ENCODE peak calls at places on chromosomes 5 and 9, in six cellular contexts. One of them, this sample, is unnamed.
A peak's percentile ranks its signal among the peaks of the same experiment; 100 is the strongest.

GRCh38 chr5:37015795-37016666 is 139.5 kb downstream of the NIPBL start:
- DNase-seq in pancreas: no peak
- DNase-seq in GM04504: no peak
- DNase-seq in neuronal stem cell: no peak
- DNase-seq in NCI-H1105 treated with DMSO at 0.1 percent for 48 hours: no peak
- DNase-seq in CD8-positive, alpha-beta T cell: no peak
- DNase-seq in this sample: peak; percentile 26

GRCh38 chr5:157917909-157918809 is 59.2 kb upstream of the CLINT1 start:
- DNase-seq in pancreas: peak; percentile 61
- DNase-seq in GM04504: peak; percentile 72
- DNase-seq in neuronal stem cell: no peak
- DNase-seq in NCI-H1105 treated with DMSO at 0.1 percent for 48 hours: no peak
- DNase-seq in CD8-positive, alpha-beta T cell: peak; percentile 48
- DNase-seq in this sample: peak; percentile 80

GRCh38 chr5:45113726-45114125 is 305.0 kb downstream of the MRPS30 start:
- DNase-seq in pancreas: no peak
- DNase-seq in GM04504: no peak
- DNase-seq in neuronal stem cell: no peak
- DNase-seq in NCI-H1105 treated with DMSO at 0.1 percent for 48 hours: no peak
- DNase-seq in CD8-positive, alpha-beta T cell: no peak
- DNase-seq in this sample: no peak

GRCh38 chr5:136202800-136203199 is 9.8 kb upstream of the SMIM32 start:
- DNase-seq in pancreas: no peak
- DNase-seq in GM04504: no peak
- DNase-seq in neuronal stem cell: peak; percentile 42
- DNase-seq in NCI-H1105 treated with DMSO at 0.1 percent for 48 hours: no peak
- DNase-seq in CD8-positive, alpha-beta T cell: no peak
- DNase-seq in this sample: no peak

GRCh38 chr5:173826921-173827350 is 61.2 kb upstream of the CPEB4 start:
- DNase-seq in pancreas: no peak
- DNase-seq in GM04504: no peak
- DNase-seq in neuronal stem cell: no peak
- DNase-seq in NCI-H1105 treated with DMSO at 0.1 percent for 48 hours: no peak
- DNase-seq in CD8-positive, alpha-beta T cell: no peak
- DNase-seq in this sample: no peak

GRCh38 chr9:129550199-129550839 is 70.6 kb downstream of the C9orf50 start:
- DNase-seq in pancreas: peak; percentile 80
- DNase-seq in GM04504: no peak
- DNase-seq in neuronal stem cell: no peak
- DNase-seq in NCI-H1105 treated with DMSO at 0.1 percent for 48 hours: peak; percentile 33
- DNase-seq in CD8-positive, alpha-beta T cell: peak; percentile 42
- DNase-seq in this sample: peak; percentile 40

GRCh38 chr9:11141357-11141756 is 528.6 kb upstream of the PTPRD start:
- DNase-seq in pancreas: no peak
- DNase-seq in GM04504: no peak
- DNase-seq in neuronal stem cell: no peak
- DNase-seq in NCI-H1105 treated with DMSO at 0.1 percent for 48 hours: no peak
- DNase-seq in CD8-positive, alpha-beta T cell: no peak
- DNase-seq in this sample: no peak

GRCh38 chr5:124980174-124980941 is 233.9 kb upstream of the ZNF608 start:
- DNase-seq in pancreas: no peak
- DNase-seq in GM04504: no peak
- DNase-seq in neuronal stem cell: peak; percentile 59
- DNase-seq in NCI-H1105 treated with DMSO at 0.1 percent for 48 hours: peak; percentile 55
- DNase-seq in CD8-positive, alpha-beta T cell: no peak
- DNase-seq in this sample: no peak

GRCh38 chr5:123875444-123876264 is 363.7 kb downstream of the CSNK1G3 start:
- DNase-seq in pancreas: peak; percentile 18
- DNase-seq in GM04504: no peak
- DNase-seq in neuronal stem cell: peak; percentile 50
- DNase-seq in NCI-H1105 treated with DMSO at 0.1 percent for 48 hours: no peak
- DNase-seq in CD8-positive, alpha-beta T cell: no peak
- DNase-seq in this sample: no peak

GRCh38 chr5:8912106-8912505 is 633.8 kb downstream of the SEMA5A start:
- DNase-seq in pancreas: no peak
- DNase-seq in GM04504: no peak
- DNase-seq in neuronal stem cell: no peak
- DNase-seq in NCI-H1105 treated with DMSO at 0.1 percent for 48 hours: no peak
- DNase-seq in CD8-positive, alpha-beta T cell: no peak
- DNase-seq in this sample: peak; percentile 55

GRCh38 chr5:38718874-38719391 is 126.9 kb upstream of the OSMR start:
- DNase-seq in pancreas: no peak
- DNase-seq in GM04504: peak; percentile 48
- DNase-seq in neuronal stem cell: no peak
- DNase-seq in NCI-H1105 treated with DMSO at 0.1 percent for 48 hours: no peak
- DNase-seq in CD8-positive, alpha-beta T cell: no peak
- DNase-seq in this sample: peak; percentile 4

GRCh38 chr9:136006169-136006568 is 45.0 kb upstream of the UBAC1 start:
- DNase-seq in pancreas: no peak
- DNase-seq in GM04504: no peak
- DNase-seq in neuronal stem cell: no peak
- DNase-seq in NCI-H1105 treated with DMSO at 0.1 percent for 48 hours: no peak
- DNase-seq in CD8-positive, alpha-beta T cell: no peak
- DNase-seq in this sample: no peak

GRCh38 chr9:83622433-83622813 is 520 bp upstream of the IDNK start:
- DNase-seq in pancreas: no peak
- DNase-seq in GM04504: no peak
- DNase-seq in neuronal stem cell: no peak
- DNase-seq in NCI-H1105 treated with DMSO at 0.1 percent for 48 hours: no peak
- DNase-seq in CD8-positive, alpha-beta T cell: no peak
- DNase-seq in this sample: no peak

GRCh38 chr5:126961702-126962101 is 68.7 kb downstream of the MARCHF3 start:
- DNase-seq in pancreas: no peak
- DNase-seq in GM04504: peak; percentile 40
- DNase-seq in neuronal stem cell: no peak
- DNase-seq in NCI-H1105 treated with DMSO at 0.1 percent for 48 hours: peak; percentile 71
- DNase-seq in CD8-positive, alpha-beta T cell: no peak
- DNase-seq in this sample: peak; percentile 47

GRCh38 chr9:94011134-94011533 is 56.0 kb upstream of the BARX1 start:
- DNase-seq in pancreas: no peak
- DNase-seq in GM04504: no peak
- DNase-seq in neuronal stem cell: no peak
- DNase-seq in NCI-H1105 treated with DMSO at 0.1 percent for 48 hours: no peak
- DNase-seq in CD8-positive, alpha-beta T cell: peak; percentile 7
- DNase-seq in this sample: no peak

GRCh38 chr5:40071870-40072269 is 607.8 kb upstream of the PTGER4 start:
- DNase-seq in pancreas: no peak
- DNase-seq in GM04504: no peak
- DNase-seq in neuronal stem cell: no peak
- DNase-seq in NCI-H1105 treated with DMSO at 0.1 percent for 48 hours: no peak
- DNase-seq in CD8-positive, alpha-beta T cell: no peak
- DNase-seq in this sample: no peak

GRCh38 chr9:68417762-68418161 is 61.4 kb downstream of the PGM5 start:
- DNase-seq in pancreas: no peak
- DNase-seq in GM04504: no peak
- DNase-seq in neuronal stem cell: no peak
- DNase-seq in NCI-H1105 treated with DMSO at 0.1 percent for 48 hours: no peak
- DNase-seq in CD8-positive, alpha-beta T cell: no peak
- DNase-seq in this sample: no peak

GRCh38 chr9:75096796-75097195 is 8.5 kb downstream of the OSTF1 start:
- DNase-seq in pancreas: no peak
- DNase-seq in GM04504: no peak
- DNase-seq in neuronal stem cell: no peak
- DNase-seq in NCI-H1105 treated with DMSO at 0.1 percent for 48 hours: no peak
- DNase-seq in CD8-positive, alpha-beta T cell: no peak
- DNase-seq in this sample: peak; percentile 38

GRCh38 chr5:109529520-109529919 is 119.7 kb upstream of the PJA2 start:
- DNase-seq in pancreas: peak; percentile 22
- DNase-seq in GM04504: no peak
- DNase-seq in neuronal stem cell: no peak
- DNase-seq in NCI-H1105 treated with DMSO at 0.1 percent for 48 hours: no peak
- DNase-seq in CD8-positive, alpha-beta T cell: no peak
- DNase-seq in this sample: peak; percentile 3

GRCh38 chr9:99431103-99431502 is 209.0 kb downstream of the SEC61B start:
- DNase-seq in pancreas: no peak
- DNase-seq in GM04504: no peak
- DNase-seq in neuronal stem cell: no peak
- DNase-seq in NCI-H1105 treated with DMSO at 0.1 percent for 48 hours: no peak
- DNase-seq in CD8-positive, alpha-beta T cell: no peak
- DNase-seq in this sample: no peak

GRCh38 chr5:139147743-139148079 is 50.5 kb downstream of the SIL1 start:
- DNase-seq in pancreas: peak; percentile 74
- DNase-seq in GM04504: peak; percentile 64
- DNase-seq in neuronal stem cell: no peak
- DNase-seq in NCI-H1105 treated with DMSO at 0.1 percent for 48 hours: no peak
- DNase-seq in CD8-positive, alpha-beta T cell: no peak
- DNase-seq in this sample: peak; percentile 51

GRCh38 chr9:135480071-135480941 is 724 bp downstream of the PPP1R26 start:
- DNase-seq in pancreas: peak; percentile 33
- DNase-seq in GM04504: no peak
- DNase-seq in neuronal stem cell: peak; percentile 27
- DNase-seq in NCI-H1105 treated with DMSO at 0.1 percent for 48 hours: peak; percentile 21
- DNase-seq in CD8-positive, alpha-beta T cell: no peak
- DNase-seq in this sample: no peak

GRCh38 chr9:123933401-123933800 is 3.5 kb upstream of the DENND1A start:
- DNase-seq in pancreas: no peak
- DNase-seq in GM04504: no peak
- DNase-seq in neuronal stem cell: no peak
- DNase-seq in NCI-H1105 treated with DMSO at 0.1 percent for 48 hours: no peak
- DNase-seq in CD8-positive, alpha-beta T cell: no peak
- DNase-seq in this sample: peak; percentile 43

GRCh38 chr9:123406691-123407536 is 50.9 kb downstream of the CRB2 start:
- DNase-seq in pancreas: no peak
- DNase-seq in GM04504: no peak
- DNase-seq in neuronal stem cell: peak; percentile 60
- DNase-seq in NCI-H1105 treated with DMSO at 0.1 percent for 48 hours: peak; percentile 80
- DNase-seq in CD8-positive, alpha-beta T cell: no peak
- DNase-seq in this sample: no peak

GRCh38 chr5:134008257-134008749 is 3.5 kb upstream of the VDAC1 start:
- DNase-seq in pancreas: no peak
- DNase-seq in GM04504: no peak
- DNase-seq in neuronal stem cell: no peak
- DNase-seq in NCI-H1105 treated with DMSO at 0.1 percent for 48 hours: no peak
- DNase-seq in CD8-positive, alpha-beta T cell: no peak
- DNase-seq in this sample: no peak

GRCh38 chr5:43039468-43040286 is 442 bp downstream of the ANXA2R start:
- DNase-seq in pancreas: peak; percentile 38
- DNase-seq in GM04504: peak; percentile 50
- DNase-seq in neuronal stem cell: no peak
- DNase-seq in NCI-H1105 treated with DMSO at 0.1 percent for 48 hours: peak; percentile 82
- DNase-seq in CD8-positive, alpha-beta T cell: peak; percentile 75
- DNase-seq in this sample: peak; percentile 16

GRCh38 chr9:17578911-17579793 is at the start of gene SH3GL2:
- DNase-seq in pancreas: peak; percentile 35
- DNase-seq in GM04504: no peak
- DNase-seq in neuronal stem cell: peak; percentile 59
- DNase-seq in NCI-H1105 treated with DMSO at 0.1 percent for 48 hours: peak; percentile 90
- DNase-seq in CD8-positive, alpha-beta T cell: no peak
- DNase-seq in this sample: no peak

GRCh38 chr5:68465133-68465532 is 249.6 kb downstream of the PIK3R1 start:
- DNase-seq in pancreas: no peak
- DNase-seq in GM04504: no peak
- DNase-seq in neuronal stem cell: no peak
- DNase-seq in NCI-H1105 treated with DMSO at 0.1 percent for 48 hours: no peak
- DNase-seq in CD8-positive, alpha-beta T cell: no peak
- DNase-seq in this sample: no peak

GRCh38 chr5:3625626-3626025 is 30.0 kb downstream of the IRX1 start:
- DNase-seq in pancreas: no peak
- DNase-seq in GM04504: no peak
- DNase-seq in neuronal stem cell: no peak
- DNase-seq in NCI-H1105 treated with DMSO at 0.1 percent for 48 hours: no peak
- DNase-seq in CD8-positive, alpha-beta T cell: no peak
- DNase-seq in this sample: no peak

GRCh38 chr5:128111818-128112448 is 28.4 kb downstream of the SLC12A2 start:
- DNase-seq in pancreas: no peak
- DNase-seq in GM04504: peak; percentile 36
- DNase-seq in neuronal stem cell: no peak
- DNase-seq in NCI-H1105 treated with DMSO at 0.1 percent for 48 hours: no peak
- DNase-seq in CD8-positive, alpha-beta T cell: no peak
- DNase-seq in this sample: peak; percentile 50

GRCh38 chr5:1019001-1019651 is 10.5 kb downstream of the NKD2 start:
- DNase-seq in pancreas: no peak
- DNase-seq in GM04504: no peak
- DNase-seq in neuronal stem cell: no peak
- DNase-seq in NCI-H1105 treated with DMSO at 0.1 percent for 48 hours: no peak
- DNase-seq in CD8-positive, alpha-beta T cell: no peak
- DNase-seq in this sample: no peak

GRCh38 chr5:143433680-143434079 is 30.2 kb upstream of the NR3C1 start:
- DNase-seq in pancreas: no peak
- DNase-seq in GM04504: no peak
- DNase-seq in neuronal stem cell: no peak
- DNase-seq in NCI-H1105 treated with DMSO at 0.1 percent for 48 hours: no peak
- DNase-seq in CD8-positive, alpha-beta T cell: no peak
- DNase-seq in this sample: no peak

GRCh38 chr5:161283296-161283695 is 263.2 kb downstream of the GABRB2 start:
- DNase-seq in pancreas: no peak
- DNase-seq in GM04504: no peak
- DNase-seq in neuronal stem cell: no peak
- DNase-seq in NCI-H1105 treated with DMSO at 0.1 percent for 48 hours: no peak
- DNase-seq in CD8-positive, alpha-beta T cell: no peak
- DNase-seq in this sample: no peak

GRCh38 chr5:79011219-79011836 is 26.2 kb upstream of the ARSB start:
- DNase-seq in pancreas: no peak
- DNase-seq in GM04504: no peak
- DNase-seq in neuronal stem cell: no peak
- DNase-seq in NCI-H1105 treated with DMSO at 0.1 percent for 48 hours: no peak
- DNase-seq in CD8-positive, alpha-beta T cell: no peak
- DNase-seq in this sample: peak; percentile 77

GRCh38 chr5:23042231-23042630 is 189.1 kb upstream of the CDH12 start:
- DNase-seq in pancreas: no peak
- DNase-seq in GM04504: no peak
- DNase-seq in neuronal stem cell: no peak
- DNase-seq in NCI-H1105 treated with DMSO at 0.1 percent for 48 hours: no peak
- DNase-seq in CD8-positive, alpha-beta T cell: no peak
- DNase-seq in this sample: no peak

GRCh38 chr9:133535285-133535877 is 877 bp downstream of the ADAMTSL2 start:
- DNase-seq in pancreas: no peak
- DNase-seq in GM04504: no peak
- DNase-seq in neuronal stem cell: no peak
- DNase-seq in NCI-H1105 treated with DMSO at 0.1 percent for 48 hours: no peak
- DNase-seq in CD8-positive, alpha-beta T cell: no peak
- DNase-seq in this sample: no peak